ENCODE peak calls at places on chromosomes 4 and X, in four cellular contexts. B is choroid plexus epithelial cell, J is cardiac fibroblast, U is neural crest cell. V is an unnamed sample.
A peak's percentile ranks its signal among the peaks of the same experiment; 100 is the strongest.

GRCh38 chr4:105234582-105234981 is 87.9 kb downstream of the TET2 start:
- DNase-seq in B (no peak), J (no peak), U (no peak), V (no peak)

GRCh38 chr4:71110499-71110898 is 117.0 kb downstream of the DCK start:
- DNase-seq in B (no peak), J (no peak), U (no peak), V (no peak)

GRCh38 chr4:179399054-179399782 is 1957.0 kb upstream of the AGA start:
- DNase-seq in B (no peak), J (no peak), U (no peak), V (no peak)

GRCh38 chr4:37322122-37322521 is 77.6 kb downstream of the NWD2 start:
- DNase-seq in B (no peak), J (no peak), U (no peak), V (no peak)

GRCh38 chrX:119802546-119802945 is 11.1 kb upstream of the RPL39 start:
- DNase-seq in B (no peak), J (no peak), U (no peak), V (no peak)

GRCh38 chr4:100289980-100290379 is 99.7 kb upstream of the DDIT4L start:
- DNase-seq in B (peak; percentile 11), J (peak; percentile 54), U (no peak), V (no peak)

GRCh38 chrX:38151426-38151825 is 69.2 kb downstream of the SRPX start:
- DNase-seq in B (peak; percentile 65), J (no peak), U (no peak), V (no peak)

GRCh38 chrX:110541266-110541665 is 182.6 kb downstream of the RTL9 start:
- DNase-seq in B (no peak), J (no peak), U (no peak), V (no peak)

GRCh38 chr4:6337331-6337935 is 67.8 kb downstream of the WFS1 start:
- DNase-seq in B (no peak), J (no peak), U (no peak), V (no peak)

GRCh38 chr4:159021597-159022385 is 81.1 kb upstream of the RAPGEF2 start:
- DNase-seq in B (no peak), J (no peak), U (no peak), V (no peak)

GRCh38 chrX:100663651-100664050 is 19.7 kb downstream of the SRPX2 start:
- DNase-seq in B (no peak), J (no peak), U (no peak), V (no peak)

DNA sequence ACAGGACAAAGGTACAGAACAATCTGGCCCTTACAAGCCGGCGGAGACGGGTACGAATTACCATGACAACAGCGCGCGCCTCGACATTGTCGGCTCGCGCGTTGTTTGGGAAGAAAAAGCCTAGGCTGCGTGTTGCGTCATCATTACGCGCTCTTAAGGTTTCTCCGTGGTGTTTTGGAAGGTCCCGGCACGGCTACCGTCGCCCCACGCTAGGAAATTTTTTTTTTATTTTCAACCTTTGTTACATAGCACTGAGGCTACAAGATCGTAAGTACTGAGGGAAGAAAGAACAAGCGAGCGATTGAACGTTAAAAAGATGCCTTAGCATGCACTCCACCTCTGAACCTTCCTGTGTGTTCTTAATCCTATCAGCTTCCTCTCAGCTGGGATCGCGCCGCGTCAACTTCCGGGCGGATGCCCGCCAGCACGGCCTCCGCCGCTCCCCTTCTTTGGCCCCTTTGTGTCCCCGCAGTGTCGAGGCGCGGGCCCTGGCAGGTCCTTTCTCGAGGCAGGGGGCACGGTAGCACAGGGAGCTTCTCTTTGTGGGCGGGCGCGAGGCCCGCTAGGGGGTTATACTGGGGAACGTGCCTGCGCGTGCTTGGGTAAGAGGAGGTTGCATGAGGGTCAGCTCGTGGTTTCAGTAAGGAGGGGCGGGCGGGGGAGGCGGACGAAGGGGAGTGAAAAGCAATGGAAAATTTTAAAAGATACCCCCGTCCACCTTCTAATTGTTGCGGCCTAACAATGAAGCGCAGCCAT is at the start of gene SMARCAD1:
- DNase-seq in B (peak; percentile 98), J (peak; percentile 97), U (peak; percentile 86), V (peak; percentile 88)
- TF ChIP-seq CTCF in B (no peak), J (no peak), U (no peak), V (no peak)

GRCh38 chr4:74456056-74456744 is 11.3 kb downstream of the AREG start:
- DNase-seq in B (peak; percentile 76), J (peak; percentile 50), U (no peak), V (no peak)
- TF ChIP-seq CTCF in B (no peak), J (no peak), U (no peak), V (no peak)

DNA sequence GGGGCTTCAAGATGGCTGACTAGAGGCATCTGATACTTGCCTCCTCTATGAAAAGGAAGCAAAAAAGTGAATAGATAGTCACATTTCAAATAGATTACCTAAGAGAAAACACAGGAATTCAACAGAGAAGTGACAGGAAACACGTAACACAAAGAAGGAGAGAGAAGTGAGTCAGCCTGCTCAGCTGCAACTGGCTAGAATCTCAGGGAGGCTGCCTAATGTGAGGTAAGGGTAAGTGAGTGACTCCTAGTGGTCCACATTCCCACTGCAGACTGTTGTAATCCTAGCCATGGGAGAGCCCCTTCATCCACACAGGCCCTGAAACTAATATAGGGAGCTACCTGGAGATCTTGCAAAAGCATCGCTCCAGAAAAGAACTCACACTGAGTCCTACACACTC is 179.2 kb downstream of the SLC7A11 start:
- DNase-seq in B (peak; percentile 73), J (peak; percentile 53), U (no peak), V (no peak)
- TF ChIP-seq CTCF in B (peak; percentile 49), J (peak; percentile 43), U (no peak), V (no peak)

DNA sequence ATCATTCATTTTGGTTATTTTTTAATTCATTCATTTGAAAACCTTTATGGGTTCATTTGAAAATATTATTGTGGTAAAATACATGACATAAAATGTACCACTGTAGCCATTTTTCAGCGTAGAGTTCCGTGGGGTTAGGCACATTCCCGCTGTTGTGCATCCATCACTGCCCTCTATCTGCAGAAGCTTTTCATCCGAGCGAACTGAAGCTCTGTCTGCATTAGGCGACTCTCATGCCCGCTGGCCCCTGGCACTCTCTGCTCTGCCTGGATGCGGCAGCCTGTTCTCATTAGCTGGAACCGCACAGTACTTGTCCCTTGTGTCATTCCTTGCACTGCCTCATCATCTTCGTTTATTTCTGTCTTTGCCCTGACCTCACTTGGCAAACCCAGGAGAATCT is 17.5 kb downstream of the CFAP99 start:
- DNase-seq in B (peak; percentile 43), J (no peak), U (no peak), V (no peak)
- TF ChIP-seq CTCF in B (peak; percentile 60), J (no peak), U (no peak), V (no peak)

GRCh38 chr4:145623831-145624230 is 4.6 kb downstream of the MMAA start:
- DNase-seq in B (peak; percentile 16), J (peak; percentile 31), U (no peak), V (no peak)

GRCh38 chr4:145614235-145614615 is 5.0 kb upstream of the MMAA start:
- DNase-seq in B (no peak), J (no peak), U (no peak), V (no peak)

GRCh38 chr4:145618210-145618911 is 824 bp upstream of the MMAA start:
- DNase-seq in B (peak; percentile 30), J (no peak), U (no peak), V (peak; percentile 21)

GRCh38 chr4:145618912-145619638 is at the start of gene MMAA:
- DNase-seq in B (peak; percentile 94), J (peak; percentile 96), U (peak; percentile 91), V (peak; percentile 97)

GRCh38 chr4:145619639-145619996 is 433 bp downstream of the MMAA start:
- DNase-seq in B (peak; percentile 50), J (peak; percentile 61), U (no peak), V (no peak)
- TF ChIP-seq CTCF in B (no peak), J (no peak), U (no peak), V (no peak)

DNA sequence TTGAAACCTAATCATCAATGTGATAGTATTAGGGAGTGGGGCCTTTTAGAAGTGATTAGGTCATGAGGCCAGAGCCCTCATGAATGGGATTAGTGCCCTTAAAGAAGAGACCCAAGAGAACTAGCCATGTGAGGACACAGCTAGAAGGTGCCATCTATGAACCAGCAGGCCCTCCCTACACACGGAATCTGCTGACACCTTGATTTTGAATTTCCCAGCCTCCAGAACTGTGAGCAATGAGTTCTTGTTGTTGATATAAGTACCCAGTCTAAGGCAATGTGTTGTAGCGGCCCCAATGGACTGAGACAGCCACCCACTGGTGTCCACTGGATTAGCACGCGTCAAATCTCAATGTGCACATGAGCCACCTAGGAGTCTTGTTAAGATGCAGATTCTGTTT is 8.4 kb upstream of the ADGRG2 start:
- DNase-seq in B (no peak), J (no peak), U (no peak), V (no peak)
- TF ChIP-seq CTCF in B (no peak), J (no peak), U (no peak), V (no peak)

GRCh38 chrX:41481264-41482109 is 34.3 kb downstream of the NYX start:
- DNase-seq in B (no peak), J (peak; percentile 13), U (no peak), V (peak; percentile 50)
- TF ChIP-seq CTCF in B (peak; percentile 56), J (peak; percentile 54), U (peak; percentile 45), V (peak; percentile 54)